ENCODE peak calls at places on chromosomes 2 and 18, in six cellular contexts. N is WERI-Rb-1, X is transverse colon, W is adrenal gland, C is uterus, O is mesenchymal stem cell. A is an unnamed sample.
A peak's percentile ranks its signal among the peaks of the same experiment; 100 is the strongest.

GRCh38 chr2:135048122-135048521 is 875 bp upstream of the MAP3K19 start:
- DNase-seq in X (no peak), O (no peak), W (no peak), N (no peak), C (no peak), A (no peak)

GRCh38 chr2:48414980-48415764 is 114.8 kb upstream of the STON1 start:
- DNase-seq in X (no peak), C (no peak), W (no peak), O (peak; percentile 67), N (no peak), A (no peak)

GRCh38 chr2:192534076-192534475 is 339.3 kb upstream of the TMEFF2 start:
- DNase-seq in X (no peak), O (no peak), C (no peak), W (no peak), N (no peak), A (no peak)

GRCh38 chr2:216015722-216016464 is 2.5 kb upstream of the MREG start:
- DNase-seq in N (peak; percentile 84), X (peak; percentile 33), O (no peak), C (no peak), W (no peak), A (peak; percentile 41)

GRCh38 chr2:204776781-204777559 is 231.7 kb downstream of the PARD3B start:
- DNase-seq in N (no peak), W (no peak), O (peak; percentile 10), X (no peak), C (no peak), A (no peak)

GRCh38 chr18:62198259-62198658 is 11.2 kb downstream of the RELCH start:
- DNase-seq in O (no peak), C (no peak), N (no peak), X (no peak), W (no peak), A (no peak)

GRCh38 chr18:51092097-51092496 is 62.1 kb downstream of the SMAD4 start:
- DNase-seq in O (no peak), W (no peak), X (no peak), C (no peak), N (no peak), A (no peak)

GRCh38 chr2:61905372-61906186 is at the start of gene COMMD1:
- DNase-seq in X (peak; percentile 86), N (peak; percentile 91), C (peak; percentile 61), W (peak; percentile 79), O (peak; percentile 77), A (peak; percentile 77)

GRCh38 chr2:28413152-28413895 is 20.7 kb downstream of the FOSL2 start:
- DNase-seq in W (peak; percentile 56), X (peak; percentile 63), C (no peak), N (peak; percentile 70), O (peak; percentile 76), A (no peak)

GRCh38 chr18:22977847-22978701 is 44.9 kb downstream of the RBBP8 start:
- DNase-seq in C (no peak), W (no peak), X (no peak), N (no peak), O (peak; percentile 80), A (no peak)

GRCh38 chr2:100960688-100961087 is 41.4 kb upstream of the RPL31 start:
- DNase-seq in O (no peak), W (no peak), N (no peak), X (no peak), C (no peak), A (no peak)

GRCh38 chr2:230873670-230874401 is 9.1 kb downstream of the ITM2C start:
- DNase-seq in W (peak; percentile 6), C (no peak), X (peak; percentile 63), N (no peak), O (no peak), A (no peak)

GRCh38 chr2:83051538-83052192 is 1407.4 kb downstream of the SUCLG1 start:
- DNase-seq in O (no peak), W (peak; percentile 21), C (no peak), N (no peak), X (no peak), A (no peak)

GRCh38 chr18:67117804-67118203 is 398.7 kb downstream of the DSEL start:
- DNase-seq in W (no peak), O (peak; percentile 28), C (no peak), X (no peak), N (no peak), A (no peak)
- H3K9me3 ChIP-seq in W (no peaks in the 10 kb centered on the region), O (no peaks in the 10 kb centered on the region), C (no peaks in the 10 kb centered on the region), X (no peaks in the 10 kb centered on the region), N (no peaks in the 10 kb centered on the region), A (no peaks in the 10 kb centered on the region)

DNA sequence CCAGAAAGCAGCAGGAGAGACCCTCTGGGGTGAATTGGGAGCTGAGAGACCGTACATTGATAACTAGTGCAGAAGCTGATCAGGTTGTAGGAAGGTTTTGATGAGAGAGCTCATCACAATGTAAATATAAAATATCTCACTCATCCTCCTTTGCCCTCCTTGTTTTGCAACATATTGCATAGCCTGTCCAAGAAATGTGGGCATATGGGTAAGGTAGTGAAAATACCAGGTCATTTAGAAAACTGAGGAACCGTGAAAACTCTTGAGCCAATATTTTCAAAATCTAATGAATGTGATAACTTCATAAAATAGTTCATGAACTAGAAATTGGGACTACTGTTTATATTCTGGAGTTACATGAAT is 31.4 kb downstream of the C18orf54 start:
- DNase-seq in X (no peak), O (no peak), C (no peak), W (no peak), N (no peak), A (no peak)
- H3K27ac ChIP-seq in X (no peak overlapping the region), O (peak overlapping the region; percentile 84), C (no peak overlapping the region), W (no peak overlapping the region), N (no peak overlapping the region), A (no peak overlapping the region)

DNA sequence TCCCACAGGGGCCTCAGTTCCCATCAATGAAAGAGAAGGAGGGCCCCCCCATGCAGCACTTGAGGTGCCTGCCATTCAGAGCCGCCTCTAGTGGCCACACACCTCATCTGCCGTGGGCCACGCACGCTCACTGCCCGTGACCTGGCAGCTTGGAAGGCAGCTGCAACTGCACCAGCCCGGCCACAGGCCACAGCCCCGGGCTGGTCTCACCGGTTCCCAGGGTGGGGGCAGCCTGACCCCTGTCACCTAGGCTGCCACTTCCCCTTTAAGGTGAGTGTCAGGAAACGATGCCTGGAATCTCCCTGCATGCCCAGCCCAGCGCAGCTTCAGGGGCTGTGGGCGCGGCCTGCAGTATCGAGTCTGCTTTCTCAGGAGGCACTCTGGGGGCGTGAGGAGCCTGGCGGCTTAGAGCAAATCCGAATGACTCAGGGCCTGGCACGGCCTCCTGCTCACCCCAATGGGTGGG is 2.6 kb downstream of the MAB21L4 start:
- DNase-seq in W (no peak), O (no peak), C (no peak), N (peak; percentile 82), X (no peak), A (no peak)
- H3K4me3 ChIP-seq in W (no peak overlapping the region), O (no peak overlapping the region), C (no peak overlapping the region), N (no peak overlapping the region), X (no peak overlapping the region), A (no peak overlapping the region)

GRCh38 chr18:64513401-64513800 is 364.5 kb upstream of the LINC00305 start:
- DNase-seq in N (no peak), W (no peak), X (no peak), O (no peak), C (no peak), A (no peak)

GRCh38 chr18:64518191-64518590 is 369.3 kb upstream of the LINC00305 start:
- DNase-seq in O (no peak), X (no peak), W (no peak), N (no peak), C (no peak), A (no peak)

DNA sequence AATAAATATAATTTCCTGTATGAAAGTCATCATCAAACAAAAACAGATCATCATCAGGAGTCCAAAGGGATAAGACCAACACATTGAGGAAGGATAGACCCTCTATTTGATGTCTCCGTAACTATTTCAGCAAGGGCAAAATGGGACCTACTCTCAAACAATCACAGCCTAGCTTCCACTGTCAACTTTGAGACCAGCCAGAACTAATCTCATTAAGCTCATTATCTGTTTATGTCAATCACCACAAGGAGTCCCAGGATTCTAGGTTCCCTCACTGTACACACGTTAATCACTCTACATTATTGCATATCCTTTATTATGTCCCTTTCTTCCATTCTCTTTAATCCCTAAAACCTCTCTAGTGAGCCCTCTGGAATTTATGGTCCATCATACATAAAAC is 370.3 kb upstream of the LINC00305 start:
- DNase-seq in W (no peak), O (no peak), X (no peak), C (no peak), N (peak; percentile 44), A (no peak)
- H3K9me3 ChIP-seq in W (no peaks in the 10 kb centered on the region), O (peaks cover 13% of the 10 kb centered on the region), X (no peaks in the 10 kb centered on the region), C (no peaks in the 10 kb centered on the region), N (no peaks in the 10 kb centered on the region), A (no peaks in the 10 kb centered on the region)

GRCh38 chr18:48773821-48774220 is 176.9 kb downstream of the SMAD7 start:
- DNase-seq in N (no peak), C (no peak), O (no peak), W (no peak), X (no peak), A (no peak)
- H3K27ac ChIP-seq in N (no peak overlapping the region), C (no peak overlapping the region), O (no peak overlapping the region), W (no peak overlapping the region), X (no peak overlapping the region), A (no peak overlapping the region)

A was measured in naive thymus-derived CD4-positive, alpha-beta T cell.